ENCODE peak calls at places on chromosomes 11 and 22, in four cellular contexts. One of them, this sample, is unnamed.

GRCh38 chr22:23402275-23403151 is 177.6 kb downstream of the IGLL1 start:
- DNase-seq in ELR: peak
- DNase-seq in HCT116: peak
- DNase-seq in CD8-positive, alpha-beta memory T cell: peak
- DNase-seq in this sample: no peak

GRCh38 chr22:41286639-41287091 is 678 bp upstream of the RANGAP1 start:
- DNase-seq in CD8-positive, alpha-beta memory T cell: peak
- DNase-seq in ELR: peak
- DNase-seq in HCT116: no peak
- DNase-seq in this sample: no peak

GRCh38 chr11:100735949-100736675 is 49.0 kb downstream of the ARHGAP42 start:
- DNase-seq in CD8-positive, alpha-beta memory T cell: no peak
- DNase-seq in HCT116: no peak
- DNase-seq in ELR: peak
- DNase-seq in this sample: no peak

GRCh38 chr22:47161631-47162030 is 399.2 kb downstream of the TBC1D22A start:
- DNase-seq in ELR: no peak
- DNase-seq in CD8-positive, alpha-beta memory T cell: no peak
- DNase-seq in HCT116: no peak
- DNase-seq in this sample: no peak

GRCh38 chr11:76120513-76121081 is 85.7 kb downstream of the WNT11 start:
- DNase-seq in CD8-positive, alpha-beta memory T cell: no peak
- DNase-seq in ELR: no peak
- DNase-seq in HCT116: no peak
- DNase-seq in this sample: peak

GRCh38 chr22:37486224-37486845 is at the start of gene MFNG:
- DNase-seq in HCT116: no peak
- DNase-seq in CD8-positive, alpha-beta memory T cell: peak
- DNase-seq in ELR: peak
- DNase-seq in this sample: no peak

GRCh38 chr11:88538088-88538487 is 200.6 kb upstream of the CTSC start:
- DNase-seq in CD8-positive, alpha-beta memory T cell: no peak
- DNase-seq in ELR: peak
- DNase-seq in HCT116: no peak
- DNase-seq in this sample: peak

GRCh38 chr11:122981388-122982264 is at the start of gene BSX:
- DNase-seq in ELR: peak
- DNase-seq in CD8-positive, alpha-beta memory T cell: peak
- DNase-seq in HCT116: no peak
- DNase-seq in this sample: peak

GRCh38 chr11:32829680-32830412 is at the start of gene PRRG4:
- DNase-seq in CD8-positive, alpha-beta memory T cell: no peak
- DNase-seq in HCT116: no peak
- DNase-seq in ELR: peak
- DNase-seq in this sample: peak

GRCh38 chr11:39374963-39375698 is 2084.3 kb downstream of the LRRC4C start:
- DNase-seq in CD8-positive, alpha-beta memory T cell: no peak
- DNase-seq in ELR: peak
- DNase-seq in HCT116: peak
- DNase-seq in this sample: no peak

GRCh38 chr11:114447444-114447843 is 8.2 kb downstream of the REXO2 start:
- DNase-seq in ELR: no peak
- DNase-seq in CD8-positive, alpha-beta memory T cell: no peak
- DNase-seq in HCT116: no peak
- DNase-seq in this sample: no peak